ENCODE peak calls at places on chromosomes 6 and 20, in five cellular contexts. T is naive thymus-derived CD4-positive, alpha-beta T cell; Y is SJCRH30; I is CD8-positive, alpha-beta T cell; L is caudate nucleus. G is an unnamed sample.

GRCh38 chr20:9112541-9113515 is 43.9 kb downstream of the PLCB4 start:
- DNase-seq in T (no peak), Y (no peak), I (no peak), L (no peak), G (peak)

GRCh38 chr6:134347916-134348805 is 30.2 kb upstream of the SGK1 start:
- DNase-seq in T (no peak), Y (no peak), I (no peak), L (peak), G (peak)

GRCh38 chr6:130852844-130853554 is 25.8 kb downstream of the SMLR1 start:
- DNase-seq in T (no peak), Y (no peak), I (no peak), L (no peak), G (no peak)

GRCh38 chr20:50129662-50130345 is 16.9 kb upstream of the UBE2V1 start:
- DNase-seq in T (no peak), Y (peak), I (no peak), L (no peak), G (peak)

GRCh38 chr6:139927236-139927635 is 552.8 kb upstream of the CITED2 start:
- DNase-seq in T (no peak), Y (no peak), I (no peak), L (no peak), G (peak)

GRCh38 chr6:170480045-170480714 is 72.9 kb downstream of the PSMB1 start:
- DNase-seq in T (no peak), Y (peak), I (no peak), L (peak), G (peak)

GRCh38 chr6:118787746-118788419 is 106.1 kb upstream of the ASF1A start:
- DNase-seq in T (no peak), Y (no peak), I (no peak), L (no peak), G (peak)

GRCh38 chr6:135215160-135215559 is 34.1 kb downstream of the MYB start:
- DNase-seq in T (no peak), Y (no peak), I (no peak), L (no peak), G (no peak)

GRCh38 chr6:105091140-105091829 is 88.5 kb downstream of the POPDC3 start:
- DNase-seq in T (no peak), Y (no peak), I (no peak), L (no peak), G (no peak)

GRCh38 chr6:44255848-44256247 is 1.5 kb downstream of the SLC35B2 start:
- DNase-seq in T (no peak), Y (no peak), I (no peak), L (no peak), G (peak)

GRCh38 chr6:41740366-41741162 is 5.2 kb upstream of the TFEB start:
- DNase-seq in T (no peak), Y (no peak), I (no peak), L (no peak), G (peak)

GRCh38 chr6:119105262-119105661 is 26.8 kb upstream of the FAM184A start:
- DNase-seq in T (no peak), Y (no peak), I (no peak), L (no peak), G (no peak)

GRCh38 chr20:8366303-8366923 is 234.3 kb downstream of the PLCB1 start:
- DNase-seq in T (no peak), Y (no peak), I (no peak), L (no peak), G (no peak)

GRCh38 chr20:13816757-13817156 is 31.9 kb downstream of the NDUFAF5 start:
- DNase-seq in T (no peak), Y (no peak), I (no peak), L (no peak), G (no peak)

GRCh38 chr20:5719861-5720401 is 30.3 kb upstream of the SHLD1 start:
- DNase-seq in T (no peak), Y (no peak), I (no peak), L (no peak), G (no peak)

GRCh38 chr20:41650221-41650948 is 32.2 kb upstream of the CHD6 start:
- DNase-seq in T (no peak), Y (no peak), I (no peak), L (no peak), G (no peak)

GRCh38 chr6:117265425-117266266 is at the start of gene VGLL2:
- DNase-seq in T (no peak), Y (peak), I (no peak), L (no peak), G (peak)

GRCh38 chr20:38167851-38168760 is 3.0 kb upstream of the TGM2 start:
- DNase-seq in T (no peak), Y (peak), I (no peak), L (no peak), G (peak)

GRCh38 chr6:11425876-11426275 is 111.7 kb upstream of the TMEM170B start:
- DNase-seq in T (no peak), Y (no peak), I (no peak), L (no peak), G (no peak)
- H3K27ac ChIP-seq in T (no peak), Y (no peak), I (no peak), L (no peak), G (no peak)

GRCh38 chr6:15551798-15552197 is 111.0 kb downstream of the DTNBP1 start:
- DNase-seq in T (no peak), Y (peak), I (no peak), L (no peak), G (no peak)

GRCh38 chr6:15550724-15551123 is 112.1 kb downstream of the DTNBP1 start:
- DNase-seq in T (no peak), Y (no peak), I (no peak), L (no peak), G (no peak)

GRCh38 chr6:15549371-15549770 is 113.5 kb downstream of the DTNBP1 start:
- DNase-seq in T (no peak), Y (peak), I (no peak), L (no peak), G (no peak)

GRCh38 chr6:15553031-15553430 is 109.8 kb downstream of the DTNBP1 start:
- DNase-seq in T (no peak), Y (no peak), I (no peak), L (no peak), G (no peak)

DNA sequence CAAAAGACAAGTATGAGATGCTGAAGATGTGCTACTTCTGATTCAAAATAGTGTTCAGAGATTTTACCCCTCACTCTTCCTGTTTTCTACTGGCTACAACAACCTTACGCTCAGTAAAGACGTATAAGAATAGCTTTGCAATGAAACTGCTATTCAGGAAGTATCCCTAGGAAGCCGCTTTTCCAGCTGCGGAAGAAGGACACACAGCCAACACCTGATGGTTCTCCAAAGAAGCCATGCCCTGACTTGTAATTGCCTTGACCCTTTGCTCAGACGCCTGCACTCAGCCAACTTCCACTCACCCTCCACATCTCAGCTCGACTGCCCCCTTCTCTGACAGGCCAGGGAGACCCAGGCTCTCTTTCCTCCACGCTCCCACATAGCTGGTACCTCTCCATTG is 111.6 kb downstream of the DTNBP1 start:
- DNase-seq in T (no peak), Y (no peak), I (no peak), L (no peak), G (no peak)
- H3K27ac ChIP-seq in T (no peak), Y (no peak), I (no peak), L (no peak), G (no peak)

DNA sequence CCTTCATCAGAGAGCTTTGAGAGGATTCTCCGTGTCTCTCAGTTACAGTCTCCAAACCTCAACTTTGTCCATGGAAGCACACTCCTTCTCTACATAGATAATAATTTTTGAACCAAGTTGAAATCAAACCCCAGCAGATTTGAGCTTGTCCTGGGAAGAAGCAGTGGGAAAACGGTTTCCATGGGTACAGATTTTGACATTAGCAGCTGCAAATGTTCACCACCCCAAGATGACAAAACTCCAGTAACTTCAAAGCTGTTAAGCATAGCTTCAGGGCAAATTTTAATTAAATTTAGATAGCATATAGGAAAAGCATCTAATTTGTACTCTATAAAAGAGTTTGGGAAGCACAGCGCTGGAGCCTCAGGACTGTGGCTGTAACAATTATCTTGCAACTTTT is 240.8 kb downstream of the BMP7 start:
- DNase-seq in T (no peak), Y (peak), I (no peak), L (no peak), G (no peak)
- H3K27ac ChIP-seq in T (no peak), Y (no peak), I (no peak), L (no peak), G (no peak)

GRCh38 chr20:21103582-21104465 is 2.3 kb downstream of the LINC00237 start:
- DNase-seq in T (no peak), Y (no peak), I (no peak), L (no peak), G (peak)

GRCh38 chr20:21104921-21105320 is 1.2 kb downstream of the LINC00237 start:
- DNase-seq in T (no peak), Y (no peak), I (no peak), L (no peak), G (peak)

GRCh38 chr20:21104466-21104761 is 1.7 kb downstream of the LINC00237 start:
- DNase-seq in T (no peak), Y (no peak), I (no peak), L (no peak), G (no peak)

GRCh38 chr20:21105429-21106170 is 558 bp downstream of the LINC00237 start:
- DNase-seq in T (no peak), Y (no peak), I (no peak), L (no peak), G (peak)

GRCh38 chr20:21106171-21106694 is at the start of gene LINC00237:
- DNase-seq in T (no peak), Y (no peak), I (no peak), L (no peak), G (peak)
- H3K27ac ChIP-seq in T (no peak), Y (no peak), I (no peak), L (no peak), G (no peak)

DNA sequence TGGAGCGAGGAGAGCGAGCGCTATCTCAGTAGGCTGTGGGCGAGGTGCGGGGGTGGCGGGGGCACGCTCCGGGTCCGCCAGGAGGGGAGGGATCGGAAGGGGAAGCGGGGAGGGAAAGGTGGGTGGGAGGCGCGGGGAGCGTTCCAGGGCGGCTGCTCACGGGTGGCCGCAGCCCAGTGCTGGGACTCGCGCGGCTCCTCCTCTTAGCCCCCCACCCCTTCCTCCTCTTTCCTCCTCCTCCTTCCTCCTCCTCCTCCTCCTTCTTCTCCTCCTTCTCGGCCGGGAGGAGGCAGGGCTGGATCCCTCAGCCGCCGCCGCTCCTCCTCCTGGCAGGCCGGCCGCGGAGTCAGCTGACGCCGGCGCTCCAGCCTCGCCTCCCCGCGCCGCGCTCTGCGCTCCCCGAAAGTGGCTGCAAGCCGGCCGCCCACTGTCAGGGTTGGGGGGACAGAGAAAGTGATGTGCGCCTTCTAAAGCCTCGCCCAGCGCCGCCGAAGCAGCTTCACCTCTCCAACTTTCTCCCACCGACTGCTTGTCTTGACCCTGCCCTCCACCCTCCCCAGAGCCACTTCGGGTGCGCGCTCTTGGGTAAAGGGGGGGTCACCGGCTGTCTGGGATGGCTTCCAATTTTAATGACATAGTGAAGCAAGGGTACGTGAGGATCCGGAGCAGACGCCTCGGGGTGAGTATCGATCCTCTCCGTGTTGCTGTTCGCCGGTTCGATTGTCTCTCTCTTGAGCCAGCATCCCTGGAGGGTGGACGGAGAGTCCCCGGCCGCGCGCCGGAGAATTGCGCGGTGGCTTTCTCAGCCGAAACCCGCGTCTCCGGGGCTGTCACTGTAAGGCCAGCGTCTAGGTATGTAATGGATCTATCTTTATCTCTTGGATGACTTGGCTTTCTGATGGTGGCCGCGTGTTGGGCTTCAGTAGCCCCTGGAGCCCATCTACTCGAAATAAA is at the start of gene DOK5:
- DNase-seq in T (no peak), Y (no peak), I (no peak), L (peak), G (no peak)
- H3K27ac ChIP-seq in T (no peak), Y (no peak), I (no peak), L (peak), G (peak)

GRCh38 chr6:77037439-77037838 is 425.9 kb downstream of the HTR1B start:
- DNase-seq in T (no peak), Y (no peak), I (no peak), L (no peak), G (no peak)

GRCh38 chr6:77038801-77039200 is 424.5 kb downstream of the HTR1B start:
- DNase-seq in T (no peak), Y (no peak), I (no peak), L (no peak), G (no peak)

GRCh38 chr6:77030929-77031674 is 432.2 kb downstream of the HTR1B start:
- DNase-seq in T (no peak), Y (no peak), I (no peak), L (peak), G (peak)

GRCh38 chr6:77036400-77036799 is 426.9 kb downstream of the HTR1B start:
- DNase-seq in T (no peak), Y (no peak), I (no peak), L (no peak), G (no peak)

DNA sequence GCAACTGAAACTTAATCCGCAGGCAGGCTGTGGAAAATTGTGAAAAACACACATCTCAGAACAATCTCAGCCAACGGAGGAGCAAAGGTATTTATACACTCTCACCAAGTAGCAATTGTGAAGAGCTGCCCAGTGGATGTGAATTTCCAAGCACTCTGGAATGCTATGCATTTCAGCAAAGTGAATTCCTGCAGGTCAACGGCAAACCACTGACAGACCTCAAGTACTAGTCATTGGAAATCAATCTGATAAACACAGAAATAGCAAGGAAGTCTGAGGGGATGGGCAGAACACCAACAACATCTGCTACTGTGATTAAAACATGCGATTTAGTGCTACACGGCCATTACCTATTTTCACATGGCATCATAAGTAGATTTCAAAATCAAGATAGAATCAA is 429.1 kb downstream of the HTR1B start:
- DNase-seq in T (no peak), Y (peak), I (no peak), L (no peak), G (peak)
- H3K27ac ChIP-seq in T (no peak), Y (peak), I (no peak), L (no peak), G (peak)

DNA sequence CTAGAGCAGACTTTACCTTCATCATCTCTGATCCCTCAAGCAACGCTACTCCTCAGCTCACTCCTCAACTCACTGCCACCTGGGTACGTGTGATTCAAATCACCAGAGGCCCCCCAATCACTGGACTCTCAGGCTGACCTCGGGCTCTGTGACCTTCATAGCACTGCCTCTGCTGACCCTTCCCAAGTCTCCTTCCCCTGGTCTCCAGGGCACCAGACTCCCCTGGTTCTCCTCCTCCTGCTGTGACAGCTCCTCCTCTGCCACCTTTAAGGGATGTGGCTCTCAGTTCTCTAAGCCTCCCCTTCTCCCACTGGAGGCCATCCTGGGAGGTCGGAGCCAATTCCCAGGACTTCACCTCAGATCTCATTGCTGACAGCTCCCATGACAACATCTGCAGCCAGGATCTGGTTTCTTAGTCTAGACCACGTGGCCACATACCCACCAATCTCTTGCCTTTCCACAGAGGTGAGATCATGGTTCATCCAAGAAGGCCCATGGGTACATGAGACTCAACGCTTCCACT is 90.4 kb downstream of the NFATC2 start:
- DNase-seq in T (no peak), Y (peak), I (no peak), L (no peak), G (no peak)
- H3K27ac ChIP-seq in T (no peak), Y (no peak), I (no peak), L (no peak), G (no peak)